ENCODE peak calls at places on chromosome 20, in five cellular contexts. I is OCI-LY7; K is body of pancreas; T is CD8-positive, alpha-beta T cell; C is right atrium auricular region. B is an unnamed sample.

GRCh38 chr20:3973705-3974104 is 41.7 kb downstream of the RNF24 start:
- DNase-seq in I (no peak), K (no peak), T (no peak), C (no peak), B (no peak)

GRCh38 chr20:48763183-48764030 is 64.4 kb downstream of the PREX1 start:
- DNase-seq in I (no peak), K (no peak), T (no peak), C (no peak), B (no peak)

GRCh38 chr20:51315390-51315789 is 227.1 kb downstream of the NFATC2 start:
- DNase-seq in I (no peak), K (no peak), T (no peak), C (no peak), B (no peak)

GRCh38 chr20:38806855-38807655 is 1.6 kb downstream of the PPP1R16B start:
- DNase-seq in I (peak), K (no peak), T (peak), C (no peak), B (no peak)

GRCh38 chr20:5181955-5182354 is 55.1 kb downstream of the CDS2 start:
- DNase-seq in I (no peak), K (no peak), T (no peak), C (no peak), B (no peak)

GRCh38 chr20:62737971-62738881 is 29.6 kb downstream of the NTSR1 start:
- DNase-seq in I (no peak), K (no peak), T (no peak), C (no peak), B (no peak)

GRCh38 chr20:44810061-44810390 is 320 bp downstream of the RIMS4 start:
- DNase-seq in I (no peak), K (no peak), T (no peak), C (no peak), B (no peak)

GRCh38 chr20:53731595-53731994 is 138.0 kb upstream of the ZNF217 start:
- DNase-seq in I (no peak), K (no peak), T (no peak), C (no peak), B (no peak)

GRCh38 chr20:48387675-48388074 is 440.1 kb downstream of the PREX1 start:
- DNase-seq in I (no peak), K (no peak), T (no peak), C (no peak), B (no peak)

GRCh38 chr20:63073738-63074065 is 66.9 kb upstream of the BHLHE23 start:
- DNase-seq in I (no peak), K (peak), T (no peak), C (no peak), B (no peak)

GRCh38 chr20:58150772-58151171 is 77.7 kb downstream of the ANKRD60 start:
- DNase-seq in I (no peak), K (peak), T (no peak), C (no peak), B (no peak)

GRCh38 chr20:56826971-56827645 is 198.0 kb downstream of the TFAP2C start:
- DNase-seq in I (no peak), K (no peak), T (no peak), C (no peak), B (no peak)

GRCh38 chr20:10495173-10495572 is 60.1 kb downstream of the SLX4IP start:
- DNase-seq in I (no peak), K (no peak), T (no peak), C (no peak), B (no peak)

GRCh38 chr20:48012401-48012974 is 227.2 kb upstream of the SULF2 start:
- DNase-seq in I (peak), K (no peak), T (no peak), C (no peak), B (peak)

GRCh38 chr20:31869942-31870702 is at the start of the genes DUSP15 and TTLL9:
- DNase-seq in I (no peak), K (peak), T (no peak), C (no peak), B (no peak)

GRCh38 chr20:50346372-50347347 is 156.0 kb downstream of the CEBPB start:
- DNase-seq in I (no peak), K (peak), T (peak), C (peak), B (no peak)

GRCh38 chr20:13342469-13343242 is 121.6 kb downstream of the ISM1 start:
- DNase-seq in I (no peak), K (no peak), T (no peak), C (no peak), B (no peak)

GRCh38 chr20:35398660-35399144 is 13.1 kb downstream of the UQCC1 start:
- DNase-seq in I (no peak), K (no peak), T (no peak), C (no peak), B (no peak)

GRCh38 chr20:23490817-23491216 is at the start of gene CST8:
- DNase-seq in I (no peak), K (no peak), T (no peak), C (no peak), B (no peak)
- TF ChIP-seq CTCF in I (no peak), K (no peak), T (no peak), C (no peak), B (no peak)

DNA sequence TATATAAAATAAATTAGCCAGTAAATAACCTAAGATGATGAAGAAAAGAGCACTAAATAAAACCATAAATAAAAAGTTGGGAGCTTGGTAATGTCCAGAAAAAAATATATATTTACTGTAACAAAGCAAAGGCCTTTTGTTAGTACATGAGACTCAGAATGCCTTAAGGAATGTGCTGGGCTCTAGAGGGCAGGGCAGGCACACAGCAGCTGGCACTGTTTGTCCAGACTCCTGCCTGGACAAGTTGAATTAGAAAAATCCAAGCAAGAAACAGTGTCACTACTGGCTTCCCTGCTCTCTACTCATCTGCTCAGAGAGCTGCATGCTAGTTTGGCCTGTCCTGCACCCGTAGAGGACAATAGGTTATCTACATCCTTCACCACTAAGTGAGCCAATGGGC is 8.8 kb downstream of the DEFB129 start:
- DNase-seq in I (no peak), K (peak), T (no peak), C (no peak), B (no peak)
- TF ChIP-seq CTCF in I (peak), K (no peak), T (no peak), C (no peak), B (peak)

GRCh38 chr20:61723538-61724257 is 342.0 kb downstream of the TAF4 start:
- DNase-seq in I (no peak), K (no peak), T (no peak), C (no peak), B (no peak)

GRCh38 chr20:61725966-61726365 is 339.7 kb downstream of the TAF4 start:
- DNase-seq in I (no peak), K (no peak), T (no peak), C (no peak), B (no peak)

GRCh38 chr20:61722146-61722678 is 343.5 kb downstream of the TAF4 start:
- DNase-seq in I (no peak), K (no peak), T (no peak), C (no peak), B (no peak)

GRCh38 chr20:61725145-61725544 is 340.5 kb downstream of the TAF4 start:
- DNase-seq in I (no peak), K (no peak), T (no peak), C (no peak), B (no peak)

DNA sequence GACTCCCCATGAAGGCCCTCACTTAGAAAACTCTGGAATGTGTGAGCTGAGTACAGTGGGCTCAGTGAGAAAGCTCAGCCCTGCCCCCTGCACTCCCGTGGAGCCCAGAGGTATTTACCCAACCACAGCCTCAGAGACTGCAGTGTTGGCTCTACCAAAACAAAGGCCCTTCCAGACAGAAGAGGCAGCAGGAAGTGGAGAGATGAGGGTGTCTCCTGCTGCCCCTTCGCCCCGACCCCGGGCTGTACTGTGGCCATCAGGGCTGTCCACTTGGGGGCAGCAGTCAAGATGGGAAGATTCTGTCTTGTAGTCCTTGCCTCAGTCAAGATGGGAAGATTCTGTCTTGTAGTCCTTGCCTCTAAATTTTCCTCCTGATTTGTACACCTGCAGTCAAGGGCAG is 341.3 kb downstream of the TAF4 start:
- DNase-seq in I (no peak), K (no peak), T (no peak), C (no peak), B (no peak)
- TF ChIP-seq CTCF in I (peak), K (no peak), T (no peak), C (no peak), B (peak)

GRCh38 chr20:20406306-20406705 is 38.4 kb downstream of the INSM1 start:
- DNase-seq in I (no peak), K (no peak), T (no peak), C (no peak), B (no peak)

GRCh38 chr20:20405619-20406018 is 37.7 kb downstream of the INSM1 start:
- DNase-seq in I (no peak), K (no peak), T (no peak), C (no peak), B (no peak)

GRCh38 chr20:20410678-20411077 is 42.8 kb downstream of the INSM1 start:
- DNase-seq in I (no peak), K (peak), T (no peak), C (no peak), B (no peak)

GRCh38 chr20:20409326-20409725 is 41.4 kb downstream of the INSM1 start:
- DNase-seq in I (no peak), K (no peak), T (no peak), C (no peak), B (no peak)

DNA sequence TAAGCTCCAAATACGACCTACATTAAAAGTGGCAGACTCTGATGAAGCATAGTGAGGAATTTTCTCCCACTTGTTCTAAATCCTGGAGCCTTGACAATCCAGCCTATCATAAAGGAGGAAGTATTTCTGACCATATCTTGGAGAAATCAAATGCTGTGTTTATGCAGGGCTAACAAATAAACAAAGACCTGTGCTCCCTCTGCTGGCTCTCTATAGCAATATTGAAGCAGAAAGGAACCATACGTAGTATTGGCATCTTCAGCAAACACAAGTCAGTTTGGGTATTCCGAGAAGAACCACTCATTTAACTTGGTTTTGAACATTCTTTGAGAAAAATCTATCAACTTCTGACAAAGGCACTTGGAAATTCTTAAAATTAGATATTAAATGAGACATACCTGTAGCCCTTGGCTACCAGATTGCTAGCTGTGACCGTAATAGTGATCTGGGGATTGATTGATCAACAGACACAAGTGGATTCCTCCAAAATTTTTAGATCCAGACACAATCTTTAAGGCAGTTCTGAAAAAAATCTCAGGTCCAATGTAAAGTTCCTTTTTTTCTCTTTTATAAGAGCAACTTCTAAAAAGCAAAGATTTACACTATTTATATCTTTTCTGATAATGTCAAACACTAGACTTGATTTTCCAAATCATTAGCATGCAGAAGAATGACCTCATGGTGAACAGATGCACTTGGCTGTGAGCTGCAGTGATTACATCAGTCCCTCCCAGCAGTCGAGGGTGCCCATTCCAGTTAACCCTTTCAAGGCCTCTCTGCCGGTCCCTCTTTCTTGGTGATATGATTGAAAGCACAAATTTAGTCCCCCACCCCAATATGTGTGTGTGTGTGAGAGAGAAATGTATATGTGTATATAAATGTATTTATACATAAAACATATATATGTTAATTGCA is 40.2 kb downstream of the INSM1 start:
- DNase-seq in I (no peak), K (no peak), T (no peak), C (no peak), B (no peak)
- TF ChIP-seq CTCF in I (peak), K (no peak), T (no peak), C (no peak), B (no peak)

GRCh38 chr20:23058240-23058639 is 8.8 kb upstream of the THBD start:
- DNase-seq in I (no peak), K (no peak), T (no peak), C (no peak), B (no peak)
- TF ChIP-seq CTCF in I (no peak), K (no peak), T (no peak), C (no peak), B (no peak)

DNA sequence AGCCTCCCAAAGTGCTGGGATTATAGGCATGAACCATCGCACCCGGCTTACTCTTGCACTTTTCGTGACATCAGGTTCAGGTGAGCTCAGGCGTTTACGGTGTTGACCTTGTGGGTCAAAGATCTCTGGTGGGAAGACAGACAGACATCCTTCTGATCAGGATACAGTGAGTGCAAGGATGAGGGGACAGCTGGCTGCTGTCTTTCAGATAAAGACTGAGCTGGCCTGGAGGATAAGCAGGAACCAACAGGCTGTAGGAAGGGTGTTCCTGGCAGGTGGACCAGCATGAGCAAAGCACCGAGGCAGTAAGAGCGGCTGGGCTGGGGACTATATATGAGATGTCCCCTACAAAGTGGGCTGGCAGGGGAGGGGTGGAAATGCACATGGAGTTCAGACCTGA is 11.1 kb upstream of the GTSF1L start:
- DNase-seq in I (no peak), K (no peak), T (no peak), C (no peak), B (no peak)
- TF ChIP-seq CTCF in I (no peak), K (no peak), T (no peak), C (no peak), B (no peak)

DNA sequence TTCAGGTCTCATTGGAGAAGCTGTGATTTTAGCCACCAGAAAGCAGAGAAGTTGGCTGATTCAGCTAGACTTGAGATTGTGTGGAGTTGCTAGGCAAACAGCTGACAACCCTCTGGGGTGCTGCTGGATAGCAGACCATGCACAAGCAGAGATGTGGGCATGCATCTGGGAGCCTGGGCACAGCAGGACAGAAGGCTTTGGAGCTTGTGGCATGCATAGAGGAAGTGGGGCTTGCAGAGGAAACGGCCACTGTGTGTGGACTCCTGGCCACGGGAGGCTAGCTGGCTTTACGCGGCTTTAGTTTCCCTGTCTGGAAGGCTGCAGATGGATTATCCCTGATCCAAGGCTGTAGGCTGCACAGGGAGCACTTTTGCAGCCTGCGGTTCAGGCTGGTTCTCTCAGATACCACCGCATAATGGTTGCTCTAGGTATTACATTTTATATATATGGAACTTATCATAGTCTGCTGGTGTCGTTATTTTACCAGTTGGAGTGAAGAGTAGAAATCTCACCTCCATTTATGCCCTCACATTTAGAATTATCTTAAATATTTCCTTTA is 10.4 kb downstream of the ZNF831 start:
- DNase-seq in I (no peak), K (no peak), T (no peak), C (peak), B (peak)
- TF ChIP-seq CTCF in I (no peak), K (no peak), T (no peak), C (no peak), B (no peak)

GRCh38 chr20:43762911-43763310 is 36.1 kb upstream of the GTSF1L start:
- DNase-seq in I (no peak), K (no peak), T (no peak), C (no peak), B (no peak)

GRCh38 chr20:43765933-43766332 is 39.1 kb upstream of the GTSF1L start:
- DNase-seq in I (no peak), K (no peak), T (no peak), C (no peak), B (no peak)

GRCh38 chr20:43766917-43767316 is 40.1 kb upstream of the GTSF1L start:
- DNase-seq in I (no peak), K (no peak), T (no peak), C (no peak), B (no peak)

GRCh38 chr20:43766395-43766794 is 39.6 kb upstream of the GTSF1L start:
- DNase-seq in I (no peak), K (no peak), T (no peak), C (no peak), B (no peak)

GRCh38 chr20:43761396-43762340 is 34.9 kb upstream of the GTSF1L start:
- DNase-seq in I (no peak), K (no peak), T (no peak), C (no peak), B (no peak)
- TF ChIP-seq CTCF in I (no peak), K (no peak), T (no peak), C (no peak), B (no peak)